ENCODE peak calls at places on chromosomes 6 and 20, in six cellular contexts. One of them, this sample, is unnamed. For H3K4me1, the result is how much of the 10 kb centered on the place peaks cover.

GRCh38 chr6:148370171-148370570 is 27.5 kb downstream of the SASH1 start:
- DNase-seq in pancreas: no peak
- DNase-seq in Caco-2: no peak
- DNase-seq in SK-N-SH: no peak
- DNase-seq in mesendoderm: no peak
- DNase-seq in heart right ventricle: no peak
- DNase-seq in this sample: no peak

GRCh38 chr6:18265787-18266523 is 1.6 kb upstream of the DEK start:
- DNase-seq in pancreas: no peak
- DNase-seq in Caco-2: no peak
- DNase-seq in SK-N-SH: no peak
- DNase-seq in mesendoderm: no peak
- DNase-seq in heart right ventricle: no peak
- DNase-seq in this sample: no peak

GRCh38 chr6:143620461-143620860 is 57.3 kb upstream of the PHACTR2 start:
- DNase-seq in pancreas: no peak
- DNase-seq in Caco-2: no peak
- DNase-seq in SK-N-SH: no peak
- DNase-seq in mesendoderm: no peak
- DNase-seq in heart right ventricle: no peak
- DNase-seq in this sample: no peak

GRCh38 chr20:24762791-24763350 is 186.2 kb upstream of the CST7 start:
- DNase-seq in pancreas: peak
- DNase-seq in Caco-2: no peak
- DNase-seq in SK-N-SH: no peak
- DNase-seq in mesendoderm: no peak
- DNase-seq in heart right ventricle: no peak
- DNase-seq in this sample: no peak

GRCh38 chr20:14622796-14623195 is 285.4 kb upstream of the FLRT3 start:
- DNase-seq in pancreas: no peak
- DNase-seq in Caco-2: peak
- DNase-seq in SK-N-SH: no peak
- DNase-seq in mesendoderm: peak
- DNase-seq in heart right ventricle: no peak
- DNase-seq in this sample: no peak

GRCh38 chr20:3919352-3919751 is 30.2 kb downstream of the PANK2 start:
- DNase-seq in pancreas: no peak
- DNase-seq in Caco-2: no peak
- DNase-seq in SK-N-SH: no peak
- DNase-seq in mesendoderm: no peak
- DNase-seq in heart right ventricle: no peak
- DNase-seq in this sample: no peak

GRCh38 chr6:149895702-149896310 is 2.1 kb downstream of the RAET1E start:
- DNase-seq in pancreas: no peak
- DNase-seq in Caco-2: no peak
- DNase-seq in SK-N-SH: peak
- DNase-seq in mesendoderm: no peak
- DNase-seq in heart right ventricle: peak
- DNase-seq in this sample: peak

GRCh38 chr6:84731901-84732300 is 32.5 kb downstream of the TBX18 start:
- DNase-seq in pancreas: no peak
- DNase-seq in Caco-2: no peak
- DNase-seq in SK-N-SH: no peak
- DNase-seq in mesendoderm: no peak
- DNase-seq in heart right ventricle: no peak
- DNase-seq in this sample: no peak

GRCh38 chr6:166483026-166483425 is 100.3 kb upstream of the MPC1 start:
- DNase-seq in pancreas: no peak
- DNase-seq in Caco-2: no peak
- DNase-seq in SK-N-SH: no peak
- DNase-seq in mesendoderm: no peak
- DNase-seq in heart right ventricle: no peak
- DNase-seq in this sample: no peak
- H3K4me1 ChIP-seq in pancreas: under half
- H3K4me1 ChIP-seq in Caco-2: under half
- H3K4me1 ChIP-seq in SK-N-SH: under half
- H3K4me1 ChIP-seq in mesendoderm: under half
- H3K4me1 ChIP-seq in heart right ventricle: under half
- H3K4me1 ChIP-seq in this sample: under half

GRCh38 chr6:45679163-45679562 is 301.4 kb upstream of the SUPT3H start:
- DNase-seq in pancreas: no peak
- DNase-seq in Caco-2: no peak
- DNase-seq in SK-N-SH: no peak
- DNase-seq in mesendoderm: no peak
- DNase-seq in heart right ventricle: no peak
- DNase-seq in this sample: no peak
- H3K4me1 ChIP-seq in pancreas: under half
- H3K4me1 ChIP-seq in Caco-2: under half
- H3K4me1 ChIP-seq in SK-N-SH: under half
- H3K4me1 ChIP-seq in mesendoderm: under half
- H3K4me1 ChIP-seq in heart right ventricle: under half
- H3K4me1 ChIP-seq in this sample: under half

GRCh38 chr6:42103218-42103617 is 39.2 kb downstream of the C6orf132 start:
- DNase-seq in pancreas: no peak
- DNase-seq in Caco-2: no peak
- DNase-seq in SK-N-SH: no peak
- DNase-seq in mesendoderm: no peak
- DNase-seq in heart right ventricle: no peak
- DNase-seq in this sample: peak

GRCh38 chr6:42101186-42101657 is 41.2 kb downstream of the C6orf132 start:
- DNase-seq in pancreas: no peak
- DNase-seq in Caco-2: no peak
- DNase-seq in SK-N-SH: no peak
- DNase-seq in mesendoderm: no peak
- DNase-seq in heart right ventricle: no peak
- DNase-seq in this sample: peak

GRCh38 chr6:42100029-42100901 is 42.2 kb downstream of the C6orf132 start:
- DNase-seq in pancreas: peak
- DNase-seq in Caco-2: no peak
- DNase-seq in SK-N-SH: no peak
- DNase-seq in mesendoderm: no peak
- DNase-seq in heart right ventricle: no peak
- DNase-seq in this sample: no peak

GRCh38 chr6:42095776-42096541 is 45.6 kb downstream of the TAF8 start:
- DNase-seq in pancreas: no peak
- DNase-seq in Caco-2: no peak
- DNase-seq in SK-N-SH: no peak
- DNase-seq in mesendoderm: peak
- DNase-seq in heart right ventricle: no peak
- DNase-seq in this sample: no peak

DNA sequence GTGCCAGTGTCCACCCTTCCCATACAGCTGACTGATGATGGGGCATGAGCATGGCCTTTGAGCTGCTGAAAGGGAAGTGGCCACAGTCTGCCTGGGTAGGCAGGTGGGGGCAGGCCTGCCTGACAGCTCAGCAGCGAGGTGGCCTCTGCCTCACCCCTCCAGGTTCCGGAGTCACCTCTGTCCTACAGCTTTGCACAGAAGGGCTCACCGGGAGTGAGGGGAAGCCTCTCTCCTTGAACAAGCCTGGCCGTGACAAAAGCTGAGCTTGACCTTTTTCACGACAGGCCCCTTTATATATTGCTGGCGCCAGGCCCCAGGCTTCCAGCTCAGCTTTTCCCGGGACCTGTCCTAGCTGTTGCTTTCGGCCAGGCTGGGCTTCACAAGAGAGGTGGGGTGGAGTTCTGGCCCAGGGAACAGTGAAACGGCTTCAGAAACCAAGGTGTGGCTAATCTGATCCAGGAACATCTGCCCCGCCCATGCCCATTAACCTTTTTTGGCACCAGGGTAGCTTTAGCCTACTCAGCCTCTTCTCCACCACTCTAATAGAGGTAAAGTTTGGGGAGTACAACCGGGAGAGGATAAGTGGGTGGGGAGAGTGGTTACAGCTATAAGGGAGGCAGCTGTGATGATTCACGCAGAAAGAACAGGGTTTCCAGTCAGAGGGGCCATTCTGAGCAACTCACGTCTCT is 42.9 kb downstream of the C6orf132 start:
- DNase-seq in pancreas: peak
- DNase-seq in Caco-2: no peak
- DNase-seq in SK-N-SH: no peak
- DNase-seq in mesendoderm: no peak
- DNase-seq in heart right ventricle: no peak
- DNase-seq in this sample: peak
- H3K4me1 ChIP-seq in pancreas: under half
- H3K4me1 ChIP-seq in Caco-2: under half
- H3K4me1 ChIP-seq in SK-N-SH: under half
- H3K4me1 ChIP-seq in mesendoderm: under half
- H3K4me1 ChIP-seq in heart right ventricle: under half
- H3K4me1 ChIP-seq in this sample: under half

DNA sequence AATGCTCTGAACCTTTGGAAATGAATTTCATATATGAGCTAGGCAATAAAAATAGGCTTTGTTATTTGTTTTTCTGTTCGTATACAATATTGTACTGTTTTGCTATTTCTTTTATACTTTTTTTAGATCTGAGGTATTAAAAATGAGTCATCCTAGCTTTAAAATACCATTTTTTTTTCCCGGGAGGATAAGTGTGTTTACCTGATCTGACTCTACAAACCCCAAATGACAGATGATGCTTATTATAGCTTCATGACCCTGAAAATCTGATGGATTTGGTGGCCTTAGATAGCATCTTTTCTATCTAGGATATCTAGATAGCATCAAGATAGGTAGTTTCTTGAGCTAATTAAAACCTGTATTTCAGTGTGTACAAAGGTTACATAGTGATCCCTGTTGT is 206.4 kb downstream of the DTNBP1 start:
- DNase-seq in pancreas: no peak
- DNase-seq in Caco-2: no peak
- DNase-seq in SK-N-SH: no peak
- DNase-seq in mesendoderm: no peak
- DNase-seq in heart right ventricle: no peak
- DNase-seq in this sample: no peak
- H3K4me1 ChIP-seq in pancreas: under half
- H3K4me1 ChIP-seq in Caco-2: under half
- H3K4me1 ChIP-seq in SK-N-SH: under half
- H3K4me1 ChIP-seq in mesendoderm: under half
- H3K4me1 ChIP-seq in heart right ventricle: half or more
- H3K4me1 ChIP-seq in this sample: under half

DNA sequence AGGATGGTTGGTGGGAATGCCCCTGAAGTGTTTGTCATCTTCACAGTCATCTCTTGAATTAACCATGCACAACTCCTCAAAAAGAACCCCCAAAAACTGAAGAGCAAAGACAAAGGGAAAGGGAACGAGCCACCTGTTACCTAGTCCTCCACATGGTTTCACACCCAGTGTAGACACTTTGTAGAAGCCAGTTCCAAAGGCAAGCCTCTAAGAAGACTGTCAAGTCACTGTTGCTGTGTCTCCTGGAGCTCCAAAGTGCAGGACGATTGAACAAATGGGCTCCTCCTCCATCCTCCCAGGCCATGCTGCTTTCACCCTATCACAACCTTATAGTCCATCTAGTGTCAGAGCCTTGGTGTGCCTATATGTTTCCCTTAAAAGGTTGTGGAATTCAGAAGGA is 277.6 kb upstream of the PRDM1 start:
- DNase-seq in pancreas: no peak
- DNase-seq in Caco-2: no peak
- DNase-seq in SK-N-SH: no peak
- DNase-seq in mesendoderm: peak
- DNase-seq in heart right ventricle: no peak
- DNase-seq in this sample: no peak
- H3K4me1 ChIP-seq in pancreas: under half
- H3K4me1 ChIP-seq in Caco-2: under half
- H3K4me1 ChIP-seq in SK-N-SH: under half
- H3K4me1 ChIP-seq in mesendoderm: under half
- H3K4me1 ChIP-seq in heart right ventricle: under half
- H3K4me1 ChIP-seq in this sample: under half

GRCh38 chr6:42316981-42317380 is 99.3 kb upstream of the MRPS10 start:
- DNase-seq in pancreas: no peak
- DNase-seq in Caco-2: no peak
- DNase-seq in SK-N-SH: no peak
- DNase-seq in mesendoderm: no peak
- DNase-seq in heart right ventricle: no peak
- DNase-seq in this sample: no peak
- H3K4me1 ChIP-seq in pancreas: under half
- H3K4me1 ChIP-seq in Caco-2: under half
- H3K4me1 ChIP-seq in SK-N-SH: under half
- H3K4me1 ChIP-seq in mesendoderm: under half
- H3K4me1 ChIP-seq in heart right ventricle: under half
- H3K4me1 ChIP-seq in this sample: under half

GRCh38 chr20:11375966-11376365 is 541.7 kb upstream of the BTBD3 start:
- DNase-seq in pancreas: no peak
- DNase-seq in Caco-2: no peak
- DNase-seq in SK-N-SH: no peak
- DNase-seq in mesendoderm: no peak
- DNase-seq in heart right ventricle: no peak
- DNase-seq in this sample: no peak

GRCh38 chr20:11376406-11376805 is 541.3 kb upstream of the BTBD3 start:
- DNase-seq in pancreas: no peak
- DNase-seq in Caco-2: no peak
- DNase-seq in SK-N-SH: no peak
- DNase-seq in mesendoderm: no peak
- DNase-seq in heart right ventricle: no peak
- DNase-seq in this sample: no peak

GRCh38 chr20:11376998-11377397 is 540.7 kb upstream of the BTBD3 start:
- DNase-seq in pancreas: no peak
- DNase-seq in Caco-2: no peak
- DNase-seq in SK-N-SH: no peak
- DNase-seq in mesendoderm: no peak
- DNase-seq in heart right ventricle: no peak
- DNase-seq in this sample: no peak

GRCh38 chr20:11373391-11373790 is 544.3 kb upstream of the BTBD3 start:
- DNase-seq in pancreas: no peak
- DNase-seq in Caco-2: no peak
- DNase-seq in SK-N-SH: no peak
- DNase-seq in mesendoderm: no peak
- DNase-seq in heart right ventricle: peak
- DNase-seq in this sample: no peak

DNA sequence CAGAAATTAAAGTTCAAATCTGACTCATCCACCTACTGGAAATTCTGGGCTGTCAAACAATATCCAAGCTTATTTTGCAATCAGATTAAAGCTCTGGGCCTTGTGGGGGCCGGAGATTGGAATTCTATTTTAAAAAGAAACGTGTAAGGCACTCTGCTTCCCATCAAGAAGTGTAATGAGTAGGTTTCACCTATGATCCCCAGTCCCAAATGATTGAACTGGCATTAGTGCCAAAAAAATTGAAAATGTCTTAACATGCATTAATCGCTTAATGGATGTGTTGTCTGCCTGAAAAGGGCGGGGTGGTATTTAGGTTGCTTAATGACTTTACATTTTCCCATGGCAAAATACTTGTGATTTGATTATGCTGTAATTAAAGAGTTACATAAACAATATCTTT is 542.3 kb upstream of the BTBD3 start:
- DNase-seq in pancreas: no peak
- DNase-seq in Caco-2: no peak
- DNase-seq in SK-N-SH: no peak
- DNase-seq in mesendoderm: no peak
- DNase-seq in heart right ventricle: no peak
- DNase-seq in this sample: no peak
- H3K4me1 ChIP-seq in pancreas: under half
- H3K4me1 ChIP-seq in Caco-2: under half
- H3K4me1 ChIP-seq in SK-N-SH: under half
- H3K4me1 ChIP-seq in mesendoderm: under half
- H3K4me1 ChIP-seq in heart right ventricle: under half
- H3K4me1 ChIP-seq in this sample: under half

This sample was measured in prostate gland.